ENCODE peak calls at places on chromosomes 4 and X, in four cellular contexts. I, X, P and E are unnamed samples. For H3K27me3, the result is how much of the 10 kb centered on the place peaks cover.

GRCh38 chr4:59518005-59518823 is 1681.9 kb upstream of the ADGRL3 start:
- DNase-seq in I (no peak), X (no peak), P (no peak), E (no peak)

GRCh38 chr4:140426610-140427103 is 791 bp downstream of the CLGN start:
- DNase-seq in P (no peak), I (peak), X (peak), E (no peak)

GRCh38 chr4:127985989-127986388 is 20.8 kb downstream of the ABHD18 start:
- DNase-seq in I (no peak), X (peak), P (no peak), E (no peak)

GRCh38 chrX:36721990-36722389 is 286.2 kb upstream of the FAM47C start:
- DNase-seq in I (no peak), X (no peak), P (no peak), E (no peak)

GRCh38 chr4:41934813-41935651 is at the start of gene TMEM33:
- DNase-seq in P (peak), X (peak), I (peak), E (peak)

GRCh38 chrX:129726307-129727111 is 12.3 kb upstream of the XPNPEP2 start:
- DNase-seq in I (peak), P (no peak), X (peak), E (peak)

GRCh38 chr4:170776983-170777382 is 687.2 kb upstream of the AADAT start:
- DNase-seq in P (no peak), I (no peak), X (no peak), E (no peak)

GRCh38 chrX:27728291-27728690 is 79.5 kb upstream of the MAGEB10 start:
- DNase-seq in X (no peak), I (no peak), P (no peak), E (no peak)

GRCh38 chr4:8832130-8832930 is 39.3 kb downstream of the HMX1 start:
- DNase-seq in X (no peak), P (no peak), I (no peak), E (no peak)

GRCh38 chrX:153765138-153766079 is 1.4 kb downstream of the PLXNB3 start:
- DNase-seq in P (no peak), X (peak), I (peak), E (no peak)

GRCh38 chr4:161178310-161178709 is 985.5 kb downstream of the FSTL5 start:
- DNase-seq in I (no peak), P (no peak), X (no peak), E (no peak)

GRCh38 chr4:16827762-16828724 is 70.4 kb downstream of the LDB2 start:
- DNase-seq in X (no peak), P (no peak), I (no peak), E (no peak)

GRCh38 chrX:54182194-54182863 is 725 bp downstream of the FAM120C start:
- DNase-seq in I (peak), X (peak), P (no peak), E (peak)

GRCh38 chr4:37976513-37976912 is 16.3 kb downstream of the PTTG2 start:
- DNase-seq in P (no peak), I (no peak), X (peak), E (no peak)

GRCh38 chrX:37776283-37776986 is 3.4 kb upstream of the CYBB start:
- DNase-seq in X (no peak), P (no peak), I (no peak), E (no peak)

GRCh38 chrX:40471965-40472648 is 108.7 kb upstream of the ATP6AP2 start:
- DNase-seq in X (peak), P (peak), I (peak), E (no peak)

GRCh38 chr4:171774642-171775041 is 38.6 kb upstream of the GALNTL6 start:
- DNase-seq in X (no peak), I (no peak), P (no peak), E (no peak)

GRCh38 chr4:76459291-76459723 is 24.3 kb downstream of the SHROOM3 start:
- DNase-seq in X (no peak), I (peak), P (no peak), E (no peak)

GRCh38 chrX:25013593-25014365 is 2.0 kb downstream of the ARX start:
- DNase-seq in I (peak), P (no peak), X (no peak), E (no peak)

GRCh38 chr4:15410750-15411149 is 17.1 kb upstream of the C1QTNF7 start:
- DNase-seq in X (no peak), P (no peak), I (no peak), E (no peak)

GRCh38 chr4:6257243-6258025 is 12.2 kb upstream of the WFS1 start:
- DNase-seq in I (no peak), X (no peak), P (no peak), E (no peak)

GRCh38 chr4:41013746-41014145 is 200.6 kb downstream of the APBB2 start:
- DNase-seq in P (no peak), X (no peak), I (no peak), E (no peak)

GRCh38 chr4:112847781-112848180 is 201.7 kb upstream of the ANK2 start:
- DNase-seq in P (no peak), I (no peak), X (no peak), E (no peak)

GRCh38 chrX:154967603-154968002 is 54.9 kb downstream of the F8 start:
- DNase-seq in I (no peak), P (no peak), X (no peak), E (no peak)

GRCh38 chrX:134868766-134869495 is 121.9 kb upstream of the SMIM10 start:
- DNase-seq in P (no peak), X (no peak), I (no peak), E (no peak)

GRCh38 chr4:7115557-7116340 is 47.9 kb upstream of the GRPEL1 start:
- DNase-seq in P (no peak), X (no peak), I (no peak), E (no peak)

GRCh38 chrX:154445776-154446175 is 1.8 kb downstream of the FAM50A start:
- DNase-seq in P (no peak), X (no peak), I (no peak), E (no peak)

DNA sequence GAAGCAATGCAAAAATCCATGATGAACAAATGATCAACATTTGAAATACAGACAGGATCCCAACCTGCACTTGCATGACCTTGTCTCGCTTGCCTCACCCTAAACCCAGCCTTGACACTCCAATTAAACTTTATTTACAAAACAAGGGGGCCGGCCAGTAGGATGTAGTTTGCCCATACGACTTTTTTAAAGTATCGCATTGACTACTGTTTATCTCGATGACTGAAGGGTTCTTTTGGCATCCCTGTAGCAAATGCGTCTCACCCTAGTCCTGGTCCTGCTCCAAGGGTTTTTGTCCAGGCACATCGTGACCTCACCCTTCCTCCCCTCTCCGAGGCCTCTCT is 430 bp upstream of the SLC25A5 start:
- DNase-seq in P (no peak), I (no peak), X (no peak), E (no peak)
- H3K27me3 ChIP-seq in P (under half), I (under half), X (under half), E (under half)

GRCh38 chr4:169756971-169757574 is 671 bp downstream of the HPF1 start:
- DNase-seq in X (peak), I (no peak), P (no peak), E (no peak)
- TF ChIP-seq JUND in X (no peak), I (no peak), P (no peak), E (no peak)

GRCh38 chrX:83847339-83847738 is 13.6 kb upstream of the CYLC1 start:
- DNase-seq in I (no peak), X (no peak), P (no peak), E (no peak)

GRCh38 chrX:83845397-83845796 is 15.5 kb upstream of the CYLC1 start:
- DNase-seq in I (peak), P (no peak), X (peak), E (no peak)
- TF ChIP-seq KDM1A in I (no peak), P (no peak), X (no peak), E (no peak)

DNA sequence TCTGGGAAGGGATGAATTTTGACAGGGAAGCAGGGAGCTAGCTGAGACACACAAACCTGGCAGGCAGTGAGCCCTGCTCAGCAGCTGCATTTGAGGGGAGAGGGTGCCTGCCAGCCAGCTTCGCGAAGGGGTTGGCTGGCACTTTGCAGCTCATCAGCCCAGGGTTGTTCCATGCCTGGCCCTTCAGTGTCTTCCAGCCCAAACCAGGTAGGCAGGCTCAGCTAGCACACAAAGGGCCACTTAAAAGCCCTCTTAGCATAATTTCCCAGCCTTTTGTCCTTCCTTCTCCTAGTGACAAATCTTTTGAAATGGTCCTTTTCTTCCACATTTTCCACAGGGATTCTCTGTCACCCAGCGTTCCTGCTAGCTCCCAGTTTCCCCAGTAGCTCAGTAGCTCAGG is 4.3 kb upstream of the FRMPD3 start:
- DNase-seq in X (no peak), P (no peak), I (no peak), E (no peak)
- H3K27me3 ChIP-seq in X (under half), P (under half), I (under half), E (under half)

GRCh38 chr4:165016971-165017370 is 14.8 kb upstream of the TRIM60 start:
- DNase-seq in X (peak), I (peak), P (no peak), E (no peak)
- TF ChIP-seq JUND in X (no peak), I (no peak), P (no peak), E (no peak)

DNA sequence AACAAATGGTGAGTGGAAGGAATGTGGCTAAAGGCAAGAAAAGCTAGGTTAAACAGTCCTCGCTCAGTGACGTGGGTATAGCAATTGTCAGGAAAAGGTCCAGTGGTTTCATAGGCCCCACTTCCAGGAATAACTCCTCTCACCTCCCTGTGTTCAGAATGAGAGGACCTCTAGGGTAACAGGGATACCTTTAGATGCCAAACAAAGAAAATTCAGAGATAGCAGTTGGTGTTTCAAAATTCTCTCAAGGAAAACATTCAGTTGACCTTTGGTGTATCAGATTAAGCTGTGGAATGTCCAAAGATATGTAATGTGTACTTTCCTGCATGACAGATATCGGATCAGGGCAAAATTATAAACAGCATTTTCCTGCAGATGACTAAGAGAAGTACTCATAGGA is 155.9 kb downstream of the ARHGAP6 start:
- DNase-seq in X (no peak), I (no peak), P (no peak), E (no peak)
- TF ChIP-seq KDM1A in X (no peak), I (no peak), P (no peak), E (no peak)

DNA sequence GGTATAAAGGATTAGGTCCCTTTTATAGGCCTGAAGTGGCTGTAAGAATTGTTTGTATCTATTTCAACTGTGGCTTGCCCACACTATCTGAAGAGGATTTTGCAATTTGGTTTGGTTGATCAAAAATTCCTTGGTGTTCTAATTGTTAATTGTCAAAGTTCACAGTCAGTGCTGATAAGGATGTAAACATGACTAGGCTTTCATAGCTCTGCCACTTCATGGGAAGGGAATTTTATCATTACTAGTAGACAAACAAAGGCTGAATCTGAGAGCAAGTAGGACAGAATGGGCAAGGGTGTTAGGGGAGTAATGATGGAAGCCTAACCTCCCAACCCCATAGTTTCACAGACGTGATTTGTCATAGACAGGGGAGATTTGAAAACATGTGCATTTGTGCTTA is 1131.7 kb downstream of the SH3BGRL start:
- DNase-seq in X (no peak), P (no peak), I (no peak), E (no peak)
- H3K27me3 ChIP-seq in X (under half), P (under half), I (under half), E (under half)